ENCODE peak calls at places on chromosome 16, in five cellular contexts. One of them, this sample, is unnamed.

GRCh38 chr16:19167710-19168172 is 299 bp upstream of the SYT17 start:
- DNase-seq in testis: peak
- DNase-seq in endothelial cell of umbilical vein: peak
- DNase-seq in thyroid gland: peak
- DNase-seq in adrenal gland: peak
- DNase-seq in this sample: peak

GRCh38 chr16:648786-649589 is at the start of gene WDR90:
- DNase-seq in thyroid gland: peak
- DNase-seq in testis: peak
- DNase-seq in endothelial cell of umbilical vein: peak
- DNase-seq in adrenal gland: peak
- DNase-seq in this sample: peak

GRCh38 chr16:56815721-56816120 is 49.3 kb upstream of the SLC12A3 start:
- DNase-seq in thyroid gland: peak
- DNase-seq in endothelial cell of umbilical vein: no peak
- DNase-seq in testis: no peak
- DNase-seq in adrenal gland: peak
- DNase-seq in this sample: no peak

GRCh38 chr16:51854401-51854951 is 692.5 kb downstream of the TOX3 start:
- DNase-seq in adrenal gland: no peak
- DNase-seq in testis: no peak
- DNase-seq in thyroid gland: no peak
- DNase-seq in endothelial cell of umbilical vein: no peak
- DNase-seq in this sample: no peak

GRCh38 chr16:17397499-17397891 is 73.3 kb downstream of the XYLT1 start:
- DNase-seq in testis: no peak
- DNase-seq in endothelial cell of umbilical vein: peak
- DNase-seq in thyroid gland: peak
- DNase-seq in adrenal gland: peak
- DNase-seq in this sample: no peak

GRCh38 chr16:89374393-89374948 is 115.9 kb downstream of the ANKRD11 start:
- DNase-seq in thyroid gland: no peak
- DNase-seq in adrenal gland: no peak
- DNase-seq in endothelial cell of umbilical vein: no peak
- DNase-seq in testis: no peak
- DNase-seq in this sample: no peak

GRCh38 chr16:84356591-84357116 is 11.7 kb upstream of the ATP2C2 start:
- DNase-seq in endothelial cell of umbilical vein: no peak
- DNase-seq in testis: no peak
- DNase-seq in adrenal gland: no peak
- DNase-seq in thyroid gland: no peak
- DNase-seq in this sample: no peak

GRCh38 chr16:55411231-55411630 is 67.8 kb upstream of the MMP2 start:
- DNase-seq in adrenal gland: no peak
- DNase-seq in endothelial cell of umbilical vein: no peak
- DNase-seq in thyroid gland: no peak
- DNase-seq in testis: no peak
- DNase-seq in this sample: no peak

GRCh38 chr16:78249056-78249455 is 149.6 kb downstream of the WWOX start:
- DNase-seq in endothelial cell of umbilical vein: no peak
- DNase-seq in adrenal gland: no peak
- DNase-seq in testis: no peak
- DNase-seq in thyroid gland: peak
- DNase-seq in this sample: no peak

GRCh38 chr16:25108054-25108453 is 3.5 kb upstream of the LCMT1 start:
- DNase-seq in testis: no peak
- DNase-seq in adrenal gland: no peak
- DNase-seq in thyroid gland: no peak
- DNase-seq in endothelial cell of umbilical vein: no peak
- DNase-seq in this sample: no peak

GRCh38 chr16:17503331-17503730 is 32.6 kb upstream of the XYLT1 start:
- DNase-seq in thyroid gland: peak
- DNase-seq in endothelial cell of umbilical vein: no peak
- DNase-seq in adrenal gland: no peak
- DNase-seq in testis: no peak
- DNase-seq in this sample: no peak

GRCh38 chr16:48608871-48609452 is 1.0 kb downstream of the N4BP1 start:
- DNase-seq in adrenal gland: no peak
- DNase-seq in thyroid gland: no peak
- DNase-seq in endothelial cell of umbilical vein: no peak
- DNase-seq in testis: no peak
- DNase-seq in this sample: no peak

GRCh38 chr16:50627419-50627818 is 53.7 kb downstream of the SNX20 start:
- DNase-seq in thyroid gland: peak
- DNase-seq in endothelial cell of umbilical vein: no peak
- DNase-seq in testis: peak
- DNase-seq in adrenal gland: no peak
- DNase-seq in this sample: no peak

GRCh38 chr16:72124148-72124547 is 30.5 kb downstream of the DHX38 start:
- DNase-seq in adrenal gland: no peak
- DNase-seq in endothelial cell of umbilical vein: no peak
- DNase-seq in testis: no peak
- DNase-seq in thyroid gland: no peak
- DNase-seq in this sample: no peak

GRCh38 chr16:11256657-11257130 is 690 bp upstream of the SOCS1 start:
- DNase-seq in testis: peak
- DNase-seq in thyroid gland: peak
- DNase-seq in endothelial cell of umbilical vein: no peak
- DNase-seq in adrenal gland: peak
- DNase-seq in this sample: peak

GRCh38 chr16:77359065-77359502 is 75.8 kb downstream of the ADAMTS18 start:
- DNase-seq in endothelial cell of umbilical vein: peak
- DNase-seq in adrenal gland: no peak
- DNase-seq in testis: no peak
- DNase-seq in thyroid gland: peak
- DNase-seq in this sample: peak

GRCh38 chr16:75262104-75262799 is 10.8 kb upstream of the BCAR1 start:
- DNase-seq in thyroid gland: peak
- DNase-seq in adrenal gland: peak
- DNase-seq in testis: no peak
- DNase-seq in endothelial cell of umbilical vein: peak
- DNase-seq in this sample: no peak

GRCh38 chr16:16071631-16072244 is 122.3 kb downstream of the ABCC1 start:
- DNase-seq in endothelial cell of umbilical vein: no peak
- DNase-seq in adrenal gland: peak
- DNase-seq in testis: peak
- DNase-seq in thyroid gland: peak
- DNase-seq in this sample: no peak

GRCh38 chr16:24999856-25000447 is 15.2 kb downstream of the ARHGAP17 start:
- DNase-seq in adrenal gland: no peak
- DNase-seq in testis: peak
- DNase-seq in endothelial cell of umbilical vein: no peak
- DNase-seq in thyroid gland: no peak
- DNase-seq in this sample: no peak

GRCh38 chr16:15548482-15548891 is 94.5 kb downstream of the MARF1 start:
- DNase-seq in testis: no peak
- DNase-seq in thyroid gland: no peak
- DNase-seq in adrenal gland: no peak
- DNase-seq in endothelial cell of umbilical vein: no peak
- DNase-seq in this sample: no peak

GRCh38 chr16:50839920-50840729 is 98.2 kb downstream of the CYLD start:
- DNase-seq in endothelial cell of umbilical vein: no peak
- DNase-seq in testis: no peak
- DNase-seq in thyroid gland: no peak
- DNase-seq in adrenal gland: no peak
- DNase-seq in this sample: no peak

GRCh38 chr16:53129281-53130192 is 74.7 kb downstream of the CHD9 start:
- DNase-seq in thyroid gland: no peak
- DNase-seq in testis: no peak
- DNase-seq in endothelial cell of umbilical vein: no peak
- DNase-seq in adrenal gland: no peak
- DNase-seq in this sample: no peak

GRCh38 chr16:56822966-56823739 is 41.9 kb upstream of the SLC12A3 start:
- DNase-seq in endothelial cell of umbilical vein: no peak
- DNase-seq in thyroid gland: no peak
- DNase-seq in adrenal gland: no peak
- DNase-seq in testis: peak
- DNase-seq in this sample: no peak

GRCh38 chr16:9901-10665 is 43.3 kb downstream of the POLR3K start:
- DNase-seq in adrenal gland: peak
- DNase-seq in testis: no peak
- DNase-seq in endothelial cell of umbilical vein: no peak
- DNase-seq in thyroid gland: peak
- DNase-seq in this sample: no peak

GRCh38 chr16:56310685-56311084 is 114.7 kb downstream of the AMFR start:
- DNase-seq in endothelial cell of umbilical vein: no peak
- DNase-seq in adrenal gland: no peak
- DNase-seq in testis: no peak
- DNase-seq in thyroid gland: no peak
- DNase-seq in this sample: no peak

GRCh38 chr16:66740010-66740409 is 11.4 kb downstream of the DYNC1LI2 start:
- DNase-seq in testis: peak
- DNase-seq in thyroid gland: no peak
- DNase-seq in adrenal gland: no peak
- DNase-seq in endothelial cell of umbilical vein: peak
- DNase-seq in this sample: no peak

GRCh38 chr16:76428858-76429257 is 151.7 kb downstream of the CNTNAP4 start:
- DNase-seq in testis: no peak
- DNase-seq in adrenal gland: no peak
- DNase-seq in thyroid gland: no peak
- DNase-seq in endothelial cell of umbilical vein: no peak
- DNase-seq in this sample: no peak

GRCh38 chr16:81618661-81619060 is 160.4 kb upstream of the PLCG2 start:
- DNase-seq in adrenal gland: no peak
- DNase-seq in thyroid gland: no peak
- DNase-seq in testis: no peak
- DNase-seq in endothelial cell of umbilical vein: no peak
- DNase-seq in this sample: no peak

GRCh38 chr16:84312783-84313382 is 18.2 kb downstream of the WFDC1 start:
- DNase-seq in thyroid gland: peak
- DNase-seq in testis: peak
- DNase-seq in adrenal gland: no peak
- DNase-seq in endothelial cell of umbilical vein: no peak
- DNase-seq in this sample: no peak

GRCh38 chr16:529012-529575 is 1.6 kb downstream of the CAPN15 start:
- DNase-seq in testis: no peak
- DNase-seq in adrenal gland: no peak
- DNase-seq in endothelial cell of umbilical vein: no peak
- DNase-seq in thyroid gland: no peak
- DNase-seq in this sample: no peak

GRCh38 chr16:57781741-57782606 is 20.3 kb downstream of the KIFC3 start:
- DNase-seq in thyroid gland: no peak
- DNase-seq in testis: no peak
- DNase-seq in endothelial cell of umbilical vein: no peak
- DNase-seq in adrenal gland: no peak
- DNase-seq in this sample: peak

GRCh38 chr16:89003831-89004208 is 26.8 kb upstream of the CBFA2T3 start:
- DNase-seq in endothelial cell of umbilical vein: no peak
- DNase-seq in testis: no peak
- DNase-seq in thyroid gland: no peak
- DNase-seq in adrenal gland: no peak
- DNase-seq in this sample: no peak

DNA sequence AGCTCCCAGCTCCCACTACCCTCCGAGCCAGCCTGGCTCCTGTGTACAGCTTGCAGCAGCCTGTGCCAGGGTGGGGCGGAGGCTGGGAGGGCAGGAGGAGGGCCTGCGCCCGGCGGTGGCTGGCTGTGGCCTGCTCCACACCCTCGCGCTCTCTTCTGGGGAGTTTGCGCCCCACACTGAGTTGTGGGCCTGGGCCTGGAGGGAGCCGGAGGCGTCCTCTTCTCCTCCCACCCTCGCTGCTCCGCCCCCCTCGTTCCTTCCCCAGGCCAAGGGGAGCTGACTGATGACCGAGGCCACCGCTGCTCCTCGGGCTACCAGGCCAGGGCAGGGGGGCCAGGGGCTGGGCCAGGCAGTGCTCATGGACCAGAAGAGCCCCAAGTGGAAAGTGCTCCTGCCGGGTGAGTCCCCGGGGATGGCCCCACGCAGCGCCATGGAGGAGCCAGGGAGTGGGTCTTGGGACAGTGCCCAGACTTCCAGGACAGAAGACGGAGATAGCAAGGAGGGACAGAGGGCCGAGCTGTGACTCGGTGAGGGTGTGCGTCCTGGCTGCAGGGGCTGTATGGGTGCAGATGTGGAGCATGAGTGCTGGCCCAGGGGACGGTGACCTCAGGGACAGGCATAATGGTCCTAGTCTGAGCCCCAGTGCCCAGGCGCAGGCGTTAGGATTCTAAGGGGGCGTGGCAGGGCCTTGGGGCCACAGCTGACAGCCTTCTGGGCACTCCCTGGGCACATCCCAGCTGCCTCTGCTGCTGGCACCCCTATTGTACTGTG is 242.1 kb upstream of the GSE1 start:
- DNase-seq in thyroid gland: peak
- DNase-seq in testis: peak
- DNase-seq in endothelial cell of umbilical vein: no peak
- DNase-seq in adrenal gland: peak
- DNase-seq in this sample: peak
- TF ChIP-seq POLR2A in thyroid gland: no peak
- TF ChIP-seq POLR2A in testis: no peak
- TF ChIP-seq POLR2A in endothelial cell of umbilical vein: no peak
- TF ChIP-seq POLR2A in adrenal gland: no peak
- TF ChIP-seq POLR2A in this sample: peak

GRCh38 chr16:4625617-4626159 is 1.1 kb downstream of the MGRN1 start:
- DNase-seq in thyroid gland: no peak
- DNase-seq in endothelial cell of umbilical vein: no peak
- DNase-seq in testis: no peak
- DNase-seq in adrenal gland: no peak
- DNase-seq in this sample: no peak
- TF ChIP-seq POLR2A in thyroid gland: no peak
- TF ChIP-seq POLR2A in endothelial cell of umbilical vein: no peak
- TF ChIP-seq POLR2A in testis: no peak
- TF ChIP-seq POLR2A in adrenal gland: no peak
- TF ChIP-seq POLR2A in this sample: no peak

GRCh38 chr16:30399435-30400186 is 4.4 kb downstream of the ZNF48 start:
- DNase-seq in adrenal gland: no peak
- DNase-seq in testis: no peak
- DNase-seq in thyroid gland: no peak
- DNase-seq in endothelial cell of umbilical vein: no peak
- DNase-seq in this sample: no peak
- TF ChIP-seq POLR2A in adrenal gland: no peak
- TF ChIP-seq POLR2A in testis: no peak
- TF ChIP-seq POLR2A in thyroid gland: no peak
- TF ChIP-seq POLR2A in endothelial cell of umbilical vein: no peak
- TF ChIP-seq POLR2A in this sample: no peak

DNA sequence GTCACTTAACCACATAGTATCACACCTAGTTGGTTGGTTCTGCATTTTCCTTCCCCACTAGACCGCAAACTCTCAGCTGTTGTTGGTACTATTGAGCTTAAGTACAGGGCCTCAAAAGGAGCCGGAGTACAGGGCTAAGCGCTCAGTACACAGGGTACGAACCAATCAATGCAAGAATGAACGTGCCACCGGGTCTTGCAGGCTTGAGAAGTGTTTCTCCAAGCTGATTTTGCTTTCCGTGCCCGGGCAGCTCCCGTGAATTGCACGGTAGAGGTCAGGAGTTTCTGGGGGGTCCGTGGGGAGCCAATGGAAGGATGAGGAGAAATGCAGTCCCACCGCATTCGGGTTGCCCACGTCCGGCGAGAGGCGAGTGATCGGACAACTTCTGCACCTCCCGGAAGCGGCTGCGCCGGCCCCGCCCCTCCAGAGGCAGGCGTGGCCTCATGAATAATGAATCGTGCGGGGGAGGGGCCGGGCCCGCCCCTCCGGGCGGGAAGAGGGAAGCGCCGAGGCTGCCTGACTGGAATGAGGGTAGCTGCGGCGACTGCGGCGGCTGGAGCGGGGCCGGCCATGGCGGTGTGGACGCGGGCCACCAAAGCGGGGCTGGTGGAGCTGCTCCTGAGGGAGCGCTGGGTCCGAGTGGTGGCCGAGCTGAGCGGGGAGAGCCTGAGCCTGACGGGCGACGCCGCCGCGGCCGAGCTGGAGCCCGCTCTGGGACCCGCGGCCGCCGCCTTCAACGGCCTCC is at the start of gene SNTB2:
- DNase-seq in adrenal gland: peak
- DNase-seq in testis: peak
- DNase-seq in thyroid gland: peak
- DNase-seq in endothelial cell of umbilical vein: peak
- DNase-seq in this sample: peak
- TF ChIP-seq POLR2A in adrenal gland: peak
- TF ChIP-seq POLR2A in testis: peak
- TF ChIP-seq POLR2A in thyroid gland: peak
- TF ChIP-seq POLR2A in endothelial cell of umbilical vein: peak
- TF ChIP-seq POLR2A in this sample: peak

This sample was measured in H54.